ENCODE peak calls at places on chromosomes 11 and 22, in six cellular contexts. K is neuronal stem cell; Q is HFF-Myc; U is right cardiac atrium; F is T-helper 1 cell; M is effector memory CD8-positive, alpha-beta T cell. X is an unnamed sample.
A peak's percentile ranks its signal among the peaks of the same experiment; 100 is the strongest.

GRCh38 chr11:32334822-32335221 is 100.5 kb downstream of the WT1 start:
- DNase-seq in K (no peak), Q (no peak), U (no peak), F (peak; percentile 11), M (no peak), X (no peak)

GRCh38 chr22:46061431-46062231 is 84.7 kb upstream of the WNT7B start:
- DNase-seq in K (peak; percentile 91), Q (no peak), U (peak; percentile 65), F (no peak), M (no peak), X (no peak)

GRCh38 chr11:37177721-37178120 is 579.7 kb upstream of the RAG2 start:
- DNase-seq in K (no peak), Q (no peak), U (no peak), F (no peak), M (no peak), X (no peak)

GRCh38 chr22:33114570-33114969 is 56.4 kb upstream of the SYN3 start:
- DNase-seq in K (no peak), Q (no peak), U (no peak), F (no peak), M (no peak), X (no peak)

GRCh38 chr11:17802491-17802890 is 67.9 kb downstream of the KCNC1 start:
- DNase-seq in K (no peak), Q (no peak), U (no peak), F (no peak), M (no peak), X (no peak)

GRCh38 chr11:111352935-111353695 is 26.0 kb downstream of the POU2AF1 start:
- DNase-seq in K (no peak), Q (no peak), U (peak; percentile 66), F (no peak), M (no peak), X (no peak)

GRCh38 chr22:47023871-47024270 is 261.4 kb downstream of the TBC1D22A start:
- DNase-seq in K (no peak), Q (no peak), U (no peak), F (no peak), M (no peak), X (no peak)

GRCh38 chr11:133889893-133890292 is 44.6 kb upstream of the SPATA19 start:
- DNase-seq in K (no peak), Q (no peak), U (no peak), F (no peak), M (no peak), X (no peak)

X was measured in T-cell.